ENCODE peak calls at places on chromosomes 1 and 21, in nine cellular contexts. One of them, this sample, is unnamed.

GRCh38 chr1:114395863-114396262 is 115.1 kb downstream of the TRIM33 start:
- DNase-seq in brain microvascular endothelial cell: no peak
- DNase-seq in HFFc6: no peak
- DNase-seq in cardiac fibroblast: no peak
- DNase-seq in epithelial cell of esophagus: no peak
- DNase-seq in AG04450: no peak
- DNase-seq in astrocyte of the spinal cord: no peak
- DNase-seq in HFF-Myc: no peak
- DNase-seq in lung: no peak
- DNase-seq in this sample: no peak

GRCh38 chr1:193103759-193104495 is 1.3 kb downstream of the GLRX2 start:
- DNase-seq in HFFc6: peak
- DNase-seq in lung: no peak
- DNase-seq in epithelial cell of esophagus: peak
- DNase-seq in HFF-Myc: no peak
- DNase-seq in astrocyte of the spinal cord: peak
- DNase-seq in AG04450: no peak
- DNase-seq in cardiac fibroblast: peak
- DNase-seq in brain microvascular endothelial cell: no peak
- DNase-seq in this sample: no peak

GRCh38 chr1:119808491-119808890 is 2.8 kb downstream of the REG4 start:
- DNase-seq in astrocyte of the spinal cord: peak
- DNase-seq in HFFc6: peak
- DNase-seq in HFF-Myc: no peak
- DNase-seq in cardiac fibroblast: peak
- DNase-seq in AG04450: no peak
- DNase-seq in epithelial cell of esophagus: no peak
- DNase-seq in lung: no peak
- DNase-seq in brain microvascular endothelial cell: no peak
- DNase-seq in this sample: no peak

GRCh38 chr21:21003701-21004100 is 5.5 kb downstream of the NCAM2 start:
- DNase-seq in brain microvascular endothelial cell: peak
- DNase-seq in AG04450: no peak
- DNase-seq in cardiac fibroblast: peak
- DNase-seq in lung: no peak
- DNase-seq in astrocyte of the spinal cord: peak
- DNase-seq in HFF-Myc: peak
- DNase-seq in epithelial cell of esophagus: peak
- DNase-seq in HFFc6: peak
- DNase-seq in this sample: no peak

GRCh38 chr21:28099296-28099695 is 893.4 kb downstream of the LTN1 start:
- DNase-seq in epithelial cell of esophagus: no peak
- DNase-seq in astrocyte of the spinal cord: no peak
- DNase-seq in HFF-Myc: no peak
- DNase-seq in HFFc6: no peak
- DNase-seq in lung: no peak
- DNase-seq in brain microvascular endothelial cell: no peak
- DNase-seq in AG04450: no peak
- DNase-seq in cardiac fibroblast: no peak
- DNase-seq in this sample: no peak

GRCh38 chr1:94038511-94038910 is 82.4 kb downstream of the ABCA4 start:
- DNase-seq in epithelial cell of esophagus: no peak
- DNase-seq in cardiac fibroblast: peak
- DNase-seq in AG04450: no peak
- DNase-seq in brain microvascular endothelial cell: no peak
- DNase-seq in astrocyte of the spinal cord: peak
- DNase-seq in HFFc6: no peak
- DNase-seq in lung: no peak
- DNase-seq in HFF-Myc: no peak
- DNase-seq in this sample: no peak

GRCh38 chr1:89703469-89703868 is 70.5 kb downstream of the LRRC8C start:
- DNase-seq in HFFc6: no peak
- DNase-seq in epithelial cell of esophagus: no peak
- DNase-seq in AG04450: no peak
- DNase-seq in astrocyte of the spinal cord: no peak
- DNase-seq in brain microvascular endothelial cell: no peak
- DNase-seq in HFF-Myc: no peak
- DNase-seq in cardiac fibroblast: no peak
- DNase-seq in lung: no peak
- DNase-seq in this sample: no peak

GRCh38 chr1:25803368-25803767 is 3.4 kb downstream of the SELENON start:
- DNase-seq in lung: no peak
- DNase-seq in brain microvascular endothelial cell: no peak
- DNase-seq in AG04450: no peak
- DNase-seq in HFF-Myc: no peak
- DNase-seq in HFFc6: no peak
- DNase-seq in cardiac fibroblast: no peak
- DNase-seq in epithelial cell of esophagus: no peak
- DNase-seq in astrocyte of the spinal cord: no peak
- DNase-seq in this sample: no peak

GRCh38 chr1:67332653-67333529 is 25.2 kb downstream of the IL12RB2 start:
- DNase-seq in HFF-Myc: no peak
- DNase-seq in AG04450: no peak
- DNase-seq in brain microvascular endothelial cell: no peak
- DNase-seq in lung: no peak
- DNase-seq in cardiac fibroblast: no peak
- DNase-seq in astrocyte of the spinal cord: no peak
- DNase-seq in HFFc6: no peak
- DNase-seq in epithelial cell of esophagus: no peak
- DNase-seq in this sample: no peak

GRCh38 chr1:116667577-116668105 is at the start of gene IGSF3:
- DNase-seq in HFF-Myc: no peak
- DNase-seq in brain microvascular endothelial cell: no peak
- DNase-seq in lung: peak
- DNase-seq in AG04450: no peak
- DNase-seq in epithelial cell of esophagus: peak
- DNase-seq in astrocyte of the spinal cord: peak
- DNase-seq in HFFc6: no peak
- DNase-seq in cardiac fibroblast: peak
- DNase-seq in this sample: no peak

GRCh38 chr1:212402876-212403275 is 11.8 kb downstream of the PACC1 start:
- DNase-seq in cardiac fibroblast: no peak
- DNase-seq in HFFc6: no peak
- DNase-seq in lung: no peak
- DNase-seq in astrocyte of the spinal cord: no peak
- DNase-seq in AG04450: no peak
- DNase-seq in HFF-Myc: no peak
- DNase-seq in epithelial cell of esophagus: peak
- DNase-seq in brain microvascular endothelial cell: no peak
- DNase-seq in this sample: no peak

DNA sequence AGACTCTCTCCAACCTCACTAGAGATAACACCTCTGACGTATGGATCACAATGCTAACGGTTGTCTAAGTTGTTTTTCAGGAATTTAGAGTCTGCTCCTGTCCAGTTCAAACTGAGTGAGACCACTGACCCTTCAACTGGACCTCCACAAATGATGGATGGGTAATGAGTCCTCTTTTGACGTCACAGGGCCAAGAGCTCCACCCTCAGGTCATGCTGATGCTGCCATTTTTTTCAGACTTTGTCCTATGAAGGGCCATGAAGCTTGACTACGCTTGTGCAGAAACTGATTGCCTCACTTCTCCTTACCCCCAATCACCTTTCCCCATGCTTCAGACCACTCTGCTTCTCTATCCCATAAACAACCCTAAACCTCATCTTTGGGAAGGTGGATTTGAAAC is 16.6 kb downstream of the GRIK3 start:
- DNase-seq in AG04450: no peak
- DNase-seq in brain microvascular endothelial cell: no peak
- DNase-seq in HFF-Myc: no peak
- DNase-seq in cardiac fibroblast: no peak
- DNase-seq in epithelial cell of esophagus: no peak
- DNase-seq in HFFc6: no peak
- DNase-seq in astrocyte of the spinal cord: no peak
- DNase-seq in lung: no peak
- DNase-seq in this sample: no peak
- TF ChIP-seq CTCF in AG04450: no peak
- TF ChIP-seq CTCF in brain microvascular endothelial cell: no peak
- TF ChIP-seq CTCF in HFF-Myc: no peak
- TF ChIP-seq CTCF in cardiac fibroblast: no peak
- TF ChIP-seq CTCF in epithelial cell of esophagus: no peak
- TF ChIP-seq CTCF in HFFc6: no peak
- TF ChIP-seq CTCF in astrocyte of the spinal cord: no peak
- TF ChIP-seq CTCF in lung: no peak
- TF ChIP-seq CTCF in this sample: no peak

DNA sequence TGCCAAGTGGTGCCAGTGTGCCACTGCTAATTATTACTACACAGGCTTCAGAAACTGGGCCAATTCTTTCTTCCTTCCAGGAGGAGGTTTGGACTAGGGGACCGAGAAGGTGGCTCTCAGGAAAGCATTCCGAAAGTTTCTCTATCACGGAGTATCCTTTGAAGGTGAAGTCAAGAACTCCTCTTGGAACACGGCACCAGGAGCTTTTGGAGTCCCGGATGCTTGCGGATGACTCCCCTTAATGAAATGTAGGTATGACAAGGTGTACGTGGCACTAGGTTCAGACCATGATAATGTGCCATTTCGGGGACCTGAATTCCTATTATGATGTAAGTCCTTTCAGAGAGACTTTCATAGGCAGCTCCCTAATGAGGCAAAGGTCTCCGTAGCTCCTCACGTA is 634.1 kb downstream of the KIF26B start:
- DNase-seq in HFF-Myc: no peak
- DNase-seq in epithelial cell of esophagus: no peak
- DNase-seq in astrocyte of the spinal cord: no peak
- DNase-seq in AG04450: no peak
- DNase-seq in HFFc6: no peak
- DNase-seq in lung: no peak
- DNase-seq in brain microvascular endothelial cell: no peak
- DNase-seq in cardiac fibroblast: no peak
- DNase-seq in this sample: no peak
- TF ChIP-seq CTCF in HFF-Myc: no peak
- TF ChIP-seq CTCF in epithelial cell of esophagus: no peak
- TF ChIP-seq CTCF in astrocyte of the spinal cord: no peak
- TF ChIP-seq CTCF in AG04450: no peak
- TF ChIP-seq CTCF in HFFc6: no peak
- TF ChIP-seq CTCF in lung: no peak
- TF ChIP-seq CTCF in brain microvascular endothelial cell: no peak
- TF ChIP-seq CTCF in cardiac fibroblast: no peak
- TF ChIP-seq CTCF in this sample: no peak

DNA sequence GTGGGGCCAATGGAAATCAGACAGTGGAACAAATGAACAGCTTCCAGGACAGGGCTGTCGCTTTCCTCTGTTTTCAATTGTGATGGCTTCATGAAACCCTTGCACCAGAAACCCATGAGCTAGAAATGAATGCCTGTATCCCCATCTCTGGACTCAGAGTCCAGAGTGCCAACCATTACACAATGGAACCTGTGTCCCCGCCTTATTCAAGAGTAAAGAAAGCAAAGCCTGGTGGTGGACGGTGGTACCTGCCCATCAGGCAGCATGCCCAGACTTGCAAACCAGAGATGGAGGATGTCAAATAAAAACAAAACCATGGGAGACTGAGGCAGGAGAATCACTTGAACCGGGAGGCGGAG is 4.4 kb upstream of the CAPN2 start:
- DNase-seq in brain microvascular endothelial cell: no peak
- DNase-seq in lung: no peak
- DNase-seq in HFF-Myc: no peak
- DNase-seq in epithelial cell of esophagus: peak
- DNase-seq in cardiac fibroblast: no peak
- DNase-seq in AG04450: no peak
- DNase-seq in astrocyte of the spinal cord: no peak
- DNase-seq in HFFc6: no peak
- DNase-seq in this sample: no peak
- TF ChIP-seq CTCF in brain microvascular endothelial cell: peak
- TF ChIP-seq CTCF in lung: no peak
- TF ChIP-seq CTCF in HFF-Myc: peak
- TF ChIP-seq CTCF in epithelial cell of esophagus: peak
- TF ChIP-seq CTCF in cardiac fibroblast: peak
- TF ChIP-seq CTCF in AG04450: no peak
- TF ChIP-seq CTCF in astrocyte of the spinal cord: peak
- TF ChIP-seq CTCF in HFFc6: peak
- TF ChIP-seq CTCF in this sample: no peak

GRCh38 chr1:167824163-167824794 is 89.7 kb downstream of the ADCY10 start:
- DNase-seq in AG04450: no peak
- DNase-seq in epithelial cell of esophagus: peak
- DNase-seq in HFFc6: no peak
- DNase-seq in astrocyte of the spinal cord: no peak
- DNase-seq in lung: no peak
- DNase-seq in HFF-Myc: no peak
- DNase-seq in brain microvascular endothelial cell: no peak
- DNase-seq in cardiac fibroblast: no peak
- DNase-seq in this sample: no peak

GRCh38 chr1:167821356-167821685 is 92.6 kb downstream of the ADCY10 start:
- DNase-seq in HFFc6: no peak
- DNase-seq in astrocyte of the spinal cord: no peak
- DNase-seq in brain microvascular endothelial cell: no peak
- DNase-seq in lung: no peak
- DNase-seq in HFF-Myc: no peak
- DNase-seq in AG04450: no peak
- DNase-seq in cardiac fibroblast: no peak
- DNase-seq in epithelial cell of esophagus: no peak
- DNase-seq in this sample: no peak

GRCh38 chr1:167820684-167821355 is 93.1 kb downstream of the ADCY10 start:
- DNase-seq in cardiac fibroblast: no peak
- DNase-seq in AG04450: no peak
- DNase-seq in HFFc6: no peak
- DNase-seq in brain microvascular endothelial cell: no peak
- DNase-seq in epithelial cell of esophagus: peak
- DNase-seq in lung: no peak
- DNase-seq in HFF-Myc: no peak
- DNase-seq in astrocyte of the spinal cord: no peak
- DNase-seq in this sample: no peak

GRCh38 chr1:167821969-167822685 is 91.8 kb downstream of the ADCY10 start:
- DNase-seq in HFF-Myc: no peak
- DNase-seq in HFFc6: no peak
- DNase-seq in astrocyte of the spinal cord: no peak
- DNase-seq in AG04450: no peak
- DNase-seq in brain microvascular endothelial cell: no peak
- DNase-seq in epithelial cell of esophagus: no peak
- DNase-seq in cardiac fibroblast: peak
- DNase-seq in lung: no peak
- DNase-seq in this sample: no peak

DNA sequence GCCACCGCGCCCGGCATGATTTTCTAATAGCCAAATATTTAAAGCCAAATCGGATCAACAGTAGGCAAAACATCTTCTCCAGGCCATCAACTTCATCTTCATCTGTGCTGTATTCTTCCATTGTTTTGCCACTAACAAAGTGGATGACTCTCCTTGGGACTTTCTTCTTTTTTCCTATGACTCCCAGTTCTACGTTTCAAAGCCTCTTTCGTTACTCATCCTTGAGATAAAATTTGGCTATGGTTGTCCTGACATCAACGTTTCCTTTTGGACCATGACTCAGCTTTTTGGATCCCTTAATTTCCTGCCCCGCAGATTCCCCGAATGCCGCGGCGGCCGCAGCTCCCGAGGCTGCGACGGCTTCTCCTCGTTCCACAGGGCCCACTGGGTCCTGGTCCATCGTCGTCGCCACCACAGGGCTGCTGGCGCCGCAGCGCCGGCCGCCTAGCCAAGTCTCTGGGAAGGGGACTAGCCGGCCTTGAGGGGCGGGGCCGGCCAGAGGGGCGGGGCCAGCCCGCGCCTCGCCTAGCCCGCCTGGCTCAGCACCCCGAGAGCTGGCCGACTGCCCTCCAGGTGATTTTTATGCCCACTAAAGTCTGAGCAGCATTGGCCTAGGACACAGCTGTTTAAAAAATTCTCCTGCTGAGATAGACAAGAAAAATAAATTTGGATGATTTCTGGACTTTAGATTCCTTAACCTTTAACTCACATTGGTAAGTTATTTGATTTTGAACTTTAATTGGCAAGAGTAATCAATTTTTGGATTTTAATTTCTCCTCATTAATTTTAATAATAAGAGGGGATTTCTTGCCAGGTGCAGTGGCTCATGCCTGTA is 93.9 kb downstream of the ADCY10 start:
- DNase-seq in cardiac fibroblast: peak
- DNase-seq in HFFc6: peak
- DNase-seq in AG04450: peak
- DNase-seq in epithelial cell of esophagus: peak
- DNase-seq in HFF-Myc: peak
- DNase-seq in lung: peak
- DNase-seq in astrocyte of the spinal cord: peak
- DNase-seq in brain microvascular endothelial cell: peak
- DNase-seq in this sample: peak
- TF ChIP-seq CTCF in cardiac fibroblast: no peak
- TF ChIP-seq CTCF in HFFc6: no peak
- TF ChIP-seq CTCF in AG04450: no peak
- TF ChIP-seq CTCF in epithelial cell of esophagus: no peak
- TF ChIP-seq CTCF in HFF-Myc: no peak
- TF ChIP-seq CTCF in lung: no peak
- TF ChIP-seq CTCF in astrocyte of the spinal cord: no peak
- TF ChIP-seq CTCF in brain microvascular endothelial cell: no peak
- TF ChIP-seq CTCF in this sample: no peak